ENCODE peak calls at places on chromosomes 4 and X, in seven cellular contexts. One of them, this sample, is unnamed.

GRCh38 chr4:182019148-182019652 is 224.0 kb upstream of the TENM3 start:
- DNase-seq in psoas muscle: no peak
- DNase-seq in CD8-positive, alpha-beta T cell: no peak
- DNase-seq in B cell: no peak
- DNase-seq in epithelial cell of esophagus: no peak
- DNase-seq in progenitor cell of endocrine pancreas: no peak
- DNase-seq in left lung: no peak
- DNase-seq in this sample: no peak

GRCh38 chr4:2341261-2341841 is 77.1 kb downstream of the ZFYVE28 start:
- DNase-seq in CD8-positive, alpha-beta T cell: peak; percentile 8
- DNase-seq in progenitor cell of endocrine pancreas: peak; percentile 7
- DNase-seq in B cell: no peak
- DNase-seq in left lung: peak; percentile 30
- DNase-seq in psoas muscle: no peak
- DNase-seq in epithelial cell of esophagus: no peak
- DNase-seq in this sample: no peak

GRCh38 chrX:53265771-53266170 is 15.6 kb downstream of the IQSEC2 start:
- DNase-seq in CD8-positive, alpha-beta T cell: no peak
- DNase-seq in B cell: no peak
- DNase-seq in epithelial cell of esophagus: peak; percentile 58
- DNase-seq in psoas muscle: no peak
- DNase-seq in progenitor cell of endocrine pancreas: no peak
- DNase-seq in left lung: no peak
- DNase-seq in this sample: no peak

GRCh38 chr4:47271296-47271695 is 192.2 kb downstream of the COMMD8 start:
- DNase-seq in psoas muscle: no peak
- DNase-seq in CD8-positive, alpha-beta T cell: no peak
- DNase-seq in left lung: no peak
- DNase-seq in epithelial cell of esophagus: no peak
- DNase-seq in progenitor cell of endocrine pancreas: no peak
- DNase-seq in B cell: no peak
- DNase-seq in this sample: no peak

GRCh38 chr4:19239565-19239964 is 1012.1 kb upstream of the SLIT2 start:
- DNase-seq in psoas muscle: no peak
- DNase-seq in left lung: no peak
- DNase-seq in CD8-positive, alpha-beta T cell: no peak
- DNase-seq in epithelial cell of esophagus: peak; percentile 86
- DNase-seq in B cell: no peak
- DNase-seq in progenitor cell of endocrine pancreas: no peak
- DNase-seq in this sample: no peak

GRCh38 chrX:21711848-21712197 is 46.1 kb downstream of the SMPX start:
- DNase-seq in left lung: no peak
- DNase-seq in epithelial cell of esophagus: peak; percentile 51
- DNase-seq in psoas muscle: no peak
- DNase-seq in B cell: no peak
- DNase-seq in CD8-positive, alpha-beta T cell: no peak
- DNase-seq in progenitor cell of endocrine pancreas: no peak
- DNase-seq in this sample: no peak

GRCh38 chr4:55635760-55636621 is at the start of gene NMU:
- DNase-seq in CD8-positive, alpha-beta T cell: no peak
- DNase-seq in epithelial cell of esophagus: peak; percentile 68
- DNase-seq in B cell: peak; percentile 51
- DNase-seq in left lung: peak; percentile 61
- DNase-seq in psoas muscle: peak; percentile 19
- DNase-seq in progenitor cell of endocrine pancreas: peak; percentile 42
- DNase-seq in this sample: peak; percentile 72

GRCh38 chr4:54961357-54961975 is 163.9 kb downstream of the KDR start:
- DNase-seq in CD8-positive, alpha-beta T cell: no peak
- DNase-seq in left lung: no peak
- DNase-seq in B cell: no peak
- DNase-seq in psoas muscle: no peak
- DNase-seq in epithelial cell of esophagus: peak; percentile 53
- DNase-seq in progenitor cell of endocrine pancreas: no peak
- DNase-seq in this sample: no peak

GRCh38 chr4:98994474-98995182 is 893 bp upstream of the METAP1 start:
- DNase-seq in left lung: no peak
- DNase-seq in CD8-positive, alpha-beta T cell: no peak
- DNase-seq in psoas muscle: no peak
- DNase-seq in progenitor cell of endocrine pancreas: no peak
- DNase-seq in B cell: no peak
- DNase-seq in epithelial cell of esophagus: peak; percentile 16
- DNase-seq in this sample: no peak

GRCh38 chrX:2705461-2705860 is 14.4 kb downstream of the CD99 start:
- DNase-seq in left lung: no peak
- DNase-seq in progenitor cell of endocrine pancreas: no peak
- DNase-seq in psoas muscle: no peak
- DNase-seq in epithelial cell of esophagus: no peak
- DNase-seq in B cell: no peak
- DNase-seq in CD8-positive, alpha-beta T cell: no peak
- DNase-seq in this sample: no peak

GRCh38 chrX:133495464-133496391 is 80.4 kb upstream of the GPC4 start:
- DNase-seq in left lung: no peak
- DNase-seq in progenitor cell of endocrine pancreas: no peak
- DNase-seq in CD8-positive, alpha-beta T cell: no peak
- DNase-seq in epithelial cell of esophagus: no peak
- DNase-seq in psoas muscle: peak; percentile 64
- DNase-seq in B cell: no peak
- DNase-seq in this sample: no peak

GRCh38 chrX:81240701-81241100 is 38.8 kb downstream of the SH3BGRL start:
- DNase-seq in left lung: no peak
- DNase-seq in CD8-positive, alpha-beta T cell: no peak
- DNase-seq in psoas muscle: no peak
- DNase-seq in B cell: no peak
- DNase-seq in epithelial cell of esophagus: no peak
- DNase-seq in progenitor cell of endocrine pancreas: no peak
- DNase-seq in this sample: no peak

GRCh38 chrX:81232218-81232617 is 30.3 kb downstream of the SH3BGRL start:
- DNase-seq in B cell: no peak
- DNase-seq in CD8-positive, alpha-beta T cell: no peak
- DNase-seq in epithelial cell of esophagus: no peak
- DNase-seq in psoas muscle: no peak
- DNase-seq in progenitor cell of endocrine pancreas: no peak
- DNase-seq in left lung: no peak
- DNase-seq in this sample: no peak

GRCh38 chrX:81241753-81242152 is 39.9 kb downstream of the SH3BGRL start:
- DNase-seq in psoas muscle: no peak
- DNase-seq in CD8-positive, alpha-beta T cell: no peak
- DNase-seq in B cell: no peak
- DNase-seq in progenitor cell of endocrine pancreas: no peak
- DNase-seq in left lung: no peak
- DNase-seq in epithelial cell of esophagus: peak; percentile 58
- DNase-seq in this sample: no peak

GRCh38 chrX:81237516-81237915 is 35.6 kb downstream of the SH3BGRL start:
- DNase-seq in progenitor cell of endocrine pancreas: no peak
- DNase-seq in CD8-positive, alpha-beta T cell: no peak
- DNase-seq in B cell: no peak
- DNase-seq in psoas muscle: no peak
- DNase-seq in epithelial cell of esophagus: peak; percentile 17
- DNase-seq in left lung: no peak
- DNase-seq in this sample: no peak

GRCh38 chrX:81238166-81238565 is 36.3 kb downstream of the SH3BGRL start:
- DNase-seq in CD8-positive, alpha-beta T cell: no peak
- DNase-seq in left lung: no peak
- DNase-seq in progenitor cell of endocrine pancreas: no peak
- DNase-seq in B cell: no peak
- DNase-seq in epithelial cell of esophagus: no peak
- DNase-seq in psoas muscle: no peak
- DNase-seq in this sample: no peak
- TF ChIP-seq CTCF in CD8-positive, alpha-beta T cell: no peak
- TF ChIP-seq CTCF in left lung: no peak
- TF ChIP-seq CTCF in progenitor cell of endocrine pancreas: no peak
- TF ChIP-seq CTCF in B cell: no peak
- TF ChIP-seq CTCF in epithelial cell of esophagus: no peak
- TF ChIP-seq CTCF in psoas muscle: no peak
- TF ChIP-seq CTCF in this sample: no peak

DNA sequence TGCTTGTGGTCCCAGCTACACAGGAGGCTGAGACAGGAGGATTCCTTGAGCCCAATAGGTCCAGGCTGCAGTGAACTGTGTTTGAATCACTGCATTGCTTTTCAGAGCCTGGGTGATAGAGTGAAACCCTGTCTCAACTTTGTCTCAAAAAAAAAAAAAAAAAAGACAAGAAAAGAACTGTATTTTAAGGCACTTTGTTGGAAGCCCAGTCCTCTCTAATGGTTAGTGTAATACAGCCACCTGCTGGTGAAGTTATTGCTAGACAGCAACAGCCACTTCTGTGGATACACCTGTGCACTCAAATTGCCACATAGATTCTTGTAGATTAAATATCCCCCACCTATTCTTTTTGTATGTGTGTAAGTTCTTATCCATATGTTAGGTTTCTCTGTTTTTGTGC is 10.1 kb upstream of the FGG start:
- DNase-seq in epithelial cell of esophagus: peak; percentile 71
- DNase-seq in B cell: peak; percentile 39
- DNase-seq in psoas muscle: no peak
- DNase-seq in progenitor cell of endocrine pancreas: peak; percentile 22
- DNase-seq in CD8-positive, alpha-beta T cell: no peak
- DNase-seq in left lung: no peak
- DNase-seq in this sample: peak; percentile 18
- TF ChIP-seq CTCF in epithelial cell of esophagus: peak; percentile 74
- TF ChIP-seq CTCF in B cell: peak; percentile 56
- TF ChIP-seq CTCF in psoas muscle: peak; percentile 32
- TF ChIP-seq CTCF in progenitor cell of endocrine pancreas: peak; percentile 80
- TF ChIP-seq CTCF in CD8-positive, alpha-beta T cell: no peak
- TF ChIP-seq CTCF in left lung: peak; percentile 42
- TF ChIP-seq CTCF in this sample: peak; percentile 57

GRCh38 chrX:11429543-11430085 is 136.4 kb downstream of the AMELX start:
- DNase-seq in progenitor cell of endocrine pancreas: no peak
- DNase-seq in B cell: no peak
- DNase-seq in CD8-positive, alpha-beta T cell: no peak
- DNase-seq in epithelial cell of esophagus: peak; percentile 19
- DNase-seq in left lung: no peak
- DNase-seq in psoas muscle: no peak
- DNase-seq in this sample: no peak

GRCh38 chrX:11430266-11430665 is 137.1 kb downstream of the AMELX start:
- DNase-seq in left lung: no peak
- DNase-seq in epithelial cell of esophagus: peak; percentile 59
- DNase-seq in progenitor cell of endocrine pancreas: no peak
- DNase-seq in B cell: no peak
- DNase-seq in psoas muscle: no peak
- DNase-seq in CD8-positive, alpha-beta T cell: no peak
- DNase-seq in this sample: no peak

GRCh38 chrX:11424903-11425674 is 131.9 kb downstream of the AMELX start:
- DNase-seq in psoas muscle: no peak
- DNase-seq in B cell: no peak
- DNase-seq in CD8-positive, alpha-beta T cell: no peak
- DNase-seq in left lung: no peak
- DNase-seq in epithelial cell of esophagus: no peak
- DNase-seq in progenitor cell of endocrine pancreas: no peak
- DNase-seq in this sample: no peak

GRCh38 chrX:11426712-11427081 is 133.5 kb downstream of the AMELX start:
- DNase-seq in psoas muscle: no peak
- DNase-seq in progenitor cell of endocrine pancreas: no peak
- DNase-seq in B cell: no peak
- DNase-seq in CD8-positive, alpha-beta T cell: no peak
- DNase-seq in left lung: no peak
- DNase-seq in epithelial cell of esophagus: no peak
- DNase-seq in this sample: no peak

GRCh38 chrX:11427082-11428033 is 134.1 kb downstream of the AMELX start:
- DNase-seq in psoas muscle: peak; percentile 58
- DNase-seq in B cell: peak; percentile 58
- DNase-seq in epithelial cell of esophagus: no peak
- DNase-seq in progenitor cell of endocrine pancreas: peak; percentile 27
- DNase-seq in CD8-positive, alpha-beta T cell: no peak
- DNase-seq in left lung: peak; percentile 38
- DNase-seq in this sample: peak; percentile 43
- TF ChIP-seq CTCF in psoas muscle: no peak
- TF ChIP-seq CTCF in B cell: peak; percentile 30
- TF ChIP-seq CTCF in epithelial cell of esophagus: no peak
- TF ChIP-seq CTCF in progenitor cell of endocrine pancreas: peak; percentile 56
- TF ChIP-seq CTCF in CD8-positive, alpha-beta T cell: no peak
- TF ChIP-seq CTCF in left lung: no peak
- TF ChIP-seq CTCF in this sample: peak; percentile 15

GRCh38 chr4:176125063-176125462 is 59.4 kb downstream of the WDR17 start:
- DNase-seq in CD8-positive, alpha-beta T cell: no peak
- DNase-seq in left lung: no peak
- DNase-seq in progenitor cell of endocrine pancreas: no peak
- DNase-seq in epithelial cell of esophagus: no peak
- DNase-seq in B cell: no peak
- DNase-seq in psoas muscle: no peak
- DNase-seq in this sample: no peak

DNA sequence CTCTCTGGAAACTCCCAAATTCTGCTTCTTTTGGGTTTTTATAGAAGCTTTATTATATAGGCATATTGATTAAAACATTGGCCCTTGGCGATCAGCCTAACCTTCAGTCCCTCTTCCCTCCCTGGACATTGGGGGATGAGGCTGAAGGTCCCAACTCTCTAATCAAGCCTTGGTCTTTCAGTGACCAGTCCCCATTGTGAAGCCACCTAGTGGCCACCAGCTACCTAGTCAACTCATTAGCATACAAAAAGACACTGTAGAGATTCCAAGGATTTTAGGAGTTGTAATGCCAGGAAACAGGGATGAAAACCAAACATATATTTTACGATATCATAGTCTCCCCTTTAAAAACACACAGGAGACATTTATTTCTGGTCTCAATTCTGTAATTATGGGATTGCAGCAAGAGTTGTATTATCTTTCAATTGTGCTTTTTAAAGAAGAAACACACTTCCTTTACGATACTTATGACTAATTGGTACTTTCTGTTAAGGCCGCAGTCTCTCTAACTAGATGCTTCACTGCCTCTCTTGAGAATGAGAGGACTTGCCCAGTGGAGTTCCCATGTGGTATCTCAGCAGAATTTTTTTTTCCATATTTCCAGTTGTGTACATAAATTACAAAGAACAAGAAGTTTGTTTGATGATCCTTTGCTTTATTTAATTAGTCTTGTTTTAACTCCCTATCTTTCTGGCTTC is 58.2 kb downstream of the WDR17 start:
- DNase-seq in epithelial cell of esophagus: peak; percentile 30
- DNase-seq in progenitor cell of endocrine pancreas: no peak
- DNase-seq in CD8-positive, alpha-beta T cell: no peak
- DNase-seq in psoas muscle: no peak
- DNase-seq in B cell: no peak
- DNase-seq in left lung: no peak
- DNase-seq in this sample: peak; percentile 27
- TF ChIP-seq CTCF in epithelial cell of esophagus: peak; percentile 75
- TF ChIP-seq CTCF in progenitor cell of endocrine pancreas: peak; percentile 62
- TF ChIP-seq CTCF in CD8-positive, alpha-beta T cell: no peak
- TF ChIP-seq CTCF in psoas muscle: peak; percentile 49
- TF ChIP-seq CTCF in B cell: peak; percentile 53
- TF ChIP-seq CTCF in left lung: peak; percentile 53
- TF ChIP-seq CTCF in this sample: peak; percentile 64

GRCh38 chr4:136829298-136829697 is 703.0 kb downstream of the PCDH18 start:
- DNase-seq in B cell: no peak
- DNase-seq in left lung: no peak
- DNase-seq in progenitor cell of endocrine pancreas: no peak
- DNase-seq in psoas muscle: no peak
- DNase-seq in epithelial cell of esophagus: no peak
- DNase-seq in CD8-positive, alpha-beta T cell: no peak
- DNase-seq in this sample: no peak

GRCh38 chr4:136831553-136831952 is 700.7 kb downstream of the PCDH18 start:
- DNase-seq in B cell: no peak
- DNase-seq in psoas muscle: no peak
- DNase-seq in epithelial cell of esophagus: no peak
- DNase-seq in progenitor cell of endocrine pancreas: no peak
- DNase-seq in left lung: no peak
- DNase-seq in CD8-positive, alpha-beta T cell: no peak
- DNase-seq in this sample: no peak
- TF ChIP-seq CTCF in B cell: no peak
- TF ChIP-seq CTCF in psoas muscle: no peak
- TF ChIP-seq CTCF in epithelial cell of esophagus: peak; percentile 14
- TF ChIP-seq CTCF in progenitor cell of endocrine pancreas: no peak
- TF ChIP-seq CTCF in left lung: no peak
- TF ChIP-seq CTCF in CD8-positive, alpha-beta T cell: no peak
- TF ChIP-seq CTCF in this sample: no peak

GRCh38 chr4:185004562-185005208 is 13.6 kb upstream of the HELT start:
- DNase-seq in CD8-positive, alpha-beta T cell: no peak
- DNase-seq in progenitor cell of endocrine pancreas: no peak
- DNase-seq in psoas muscle: peak; percentile 27
- DNase-seq in left lung: no peak
- DNase-seq in B cell: no peak
- DNase-seq in epithelial cell of esophagus: no peak
- DNase-seq in this sample: peak; percentile 38
- TF ChIP-seq CTCF in CD8-positive, alpha-beta T cell: no peak
- TF ChIP-seq CTCF in progenitor cell of endocrine pancreas: no peak
- TF ChIP-seq CTCF in psoas muscle: no peak
- TF ChIP-seq CTCF in left lung: no peak
- TF ChIP-seq CTCF in B cell: no peak
- TF ChIP-seq CTCF in epithelial cell of esophagus: no peak
- TF ChIP-seq CTCF in this sample: no peak